ENCODE peak calls at places on chromosomes 13 and 19, in six cellular contexts. M is HT1080, D is ELF-1, K is kidney epithelial cell, X is hepatocyte, B is ELR. T is an unnamed sample.

GRCh38 chr19:2653717-2654584 is 48.5 kb downstream of the GNG7 start:
- DNase-seq in M (no peak), D (peak), K (no peak), X (no peak), B (no peak), T (no peak)

GRCh38 chr19:525029-525428 is 6.5 kb upstream of the CDC34 start:
- DNase-seq in M (no peak), D (no peak), K (no peak), X (no peak), B (no peak), T (no peak)

GRCh38 chr19:49073514-49074378 is 1.2 kb upstream of the KCNA7 start:
- DNase-seq in M (peak), D (peak), K (no peak), X (no peak), B (peak), T (no peak)

GRCh38 chr13:52195052-52195837 is 35.8 kb upstream of the NEK3 start:
- DNase-seq in M (no peak), D (peak), K (peak), X (peak), B (peak), T (no peak)

GRCh38 chr19:29596885-29597525 is 9.1 kb upstream of the POP4 start:
- DNase-seq in M (peak), D (peak), K (no peak), X (peak), B (peak), T (no peak)

GRCh38 chr13:112766336-112766735 is 76.5 kb downstream of the ATP11A start:
- DNase-seq in M (no peak), D (no peak), K (no peak), X (no peak), B (no peak), T (no peak)

GRCh38 chr13:59261928-59262488 is 901.7 kb downstream of the DIAPH3 start:
- DNase-seq in M (no peak), D (peak), K (no peak), X (peak), B (no peak), T (no peak)

GRCh38 chr19:29524912-29525870 is 603 bp upstream of the VSTM2B start:
- DNase-seq in M (no peak), D (peak), K (no peak), X (no peak), B (no peak), T (no peak)

GRCh38 chr19:42325896-42326771 is 699 bp downstream of the MEGF8 start:
- DNase-seq in M (no peak), D (peak), K (no peak), X (no peak), B (peak), T (no peak)

GRCh38 chr13:27171244-27171829 is at the start of gene USP12:
- DNase-seq in M (no peak), D (peak), K (no peak), X (peak), B (peak), T (no peak)

GRCh38 chr13:79874396-79875360 is 393.7 kb downstream of the NDFIP2 start:
- DNase-seq in M (peak), D (no peak), K (no peak), X (no peak), B (peak), T (no peak)

GRCh38 chr19:5143471-5144411 is 174.8 kb downstream of the KDM4B start:
- DNase-seq in M (no peak), D (no peak), K (no peak), X (no peak), B (no peak), T (no peak)

GRCh38 chr13:29513002-29513980 is 82.2 kb downstream of the SLC7A1 start:
- DNase-seq in M (peak), D (no peak), K (no peak), X (no peak), B (peak), T (no peak)

GRCh38 chr13:30787747-30788535 is 52.6 kb downstream of the ALOX5AP start:
- DNase-seq in M (no peak), D (no peak), K (no peak), X (no peak), B (no peak), T (no peak)

GRCh38 chr19:33797821-33798633 is 1.4 kb downstream of the KCTD15 start:
- DNase-seq in M (no peak), D (peak), K (no peak), X (peak), B (peak), T (no peak)

GRCh38 chr19:1045247-1045603 is 5.3 kb downstream of the ABCA7 start:
- DNase-seq in M (no peak), D (peak), K (no peak), X (no peak), B (peak), T (no peak)

GRCh38 chr13:20102776-20103175 is 58.1 kb downstream of the GJA3 start:
- DNase-seq in M (no peak), D (no peak), K (no peak), X (no peak), B (no peak), T (no peak)

GRCh38 chr19:51921949-51922348 is 5.3 kb upstream of the ZNF613 start:
- DNase-seq in M (no peak), D (no peak), K (no peak), X (no peak), B (no peak), T (no peak)

GRCh38 chr19:21474671-21475181 is 30.7 kb upstream of the ZNF429 start:
- DNase-seq in M (no peak), D (peak), K (peak), X (peak), B (no peak), T (no peak)

GRCh38 chr13:46149272-46150133 is 32.5 kb downstream of the LCP1 start:
- DNase-seq in M (peak), D (no peak), K (no peak), X (no peak), B (peak), T (no peak)

GRCh38 chr19:37867831-37868230 is 38.6 kb downstream of the WDR87 start:
- DNase-seq in M (peak), D (no peak), K (no peak), X (peak), B (peak), T (peak)

GRCh38 chr19:15129856-15130580 is 22.8 kb downstream of the SYDE1 start:
- DNase-seq in M (no peak), D (peak), K (no peak), X (peak), B (no peak), T (no peak)

GRCh38 chr19:246551-246950 is 44.7 kb downstream of the PLPP2 start:
- DNase-seq in M (no peak), D (peak), K (no peak), X (peak), B (no peak), T (no peak)